ENCODE peak calls at places on chromosome 1, in nine cellular contexts. F is DND-41, A is ovary, P is astrocyte of the spinal cord, Y is WTC11, N is PC-3, O is left lung, W is psoas muscle, E is IMR-90. J is an unnamed sample.

GRCh38 chr1:193104496-193104905 is 713 bp downstream of the GLRX2 start:
- DNase-seq in W (peak; percentile 45), P (no peak), Y (peak; percentile 38), E (peak; percentile 56), A (no peak), F (no peak), O (peak; percentile 65), N (peak; percentile 47), J (no peak)

GRCh38 chr1:243459059-243459458 is 203.2 kb downstream of the SDCCAG8 start:
- DNase-seq in W (no peak), N (no peak), F (no peak), Y (no peak), P (no peak), O (no peak), A (no peak), E (no peak), J (no peak)

GRCh38 chr1:56508523-56508983 is 70.8 kb downstream of the PLPP3 start:
- DNase-seq in Y (no peak), N (peak; percentile 38), W (peak; percentile 70), E (peak; percentile 53), O (peak; percentile 82), F (no peak), P (no peak), A (no peak), J (no peak)

GRCh38 chr1:39964552-39964951 is 9.6 kb downstream of the MFSD2A start:
- DNase-seq in N (no peak), O (no peak), A (no peak), F (no peak), W (no peak), E (no peak), P (no peak), Y (no peak), J (no peak)

GRCh38 chr1:41366428-41367101 is 5.3 kb downstream of the FOXO6 start:
- DNase-seq in Y (peak; percentile 20), N (no peak), O (no peak), F (peak; percentile 82), E (no peak), W (peak; percentile 34), P (no peak), A (peak; percentile 63), J (no peak)

GRCh38 chr1:40651138-40651857 is 14.2 kb downstream of the RIMS3 start:
- DNase-seq in A (no peak), Y (no peak), O (no peak), E (no peak), W (no peak), N (peak; percentile 55), F (no peak), P (no peak), J (no peak)

GRCh38 chr1:167905671-167906070 is 8.3 kb downstream of the ADCY10 start:
- DNase-seq in Y (no peak), P (no peak), O (no peak), F (no peak), E (no peak), N (no peak), W (no peak), A (no peak), J (no peak)

GRCh38 chr1:21931171-21932093 is 5.7 kb downstream of the HSPG2 start:
- DNase-seq in O (peak; percentile 84), Y (no peak), E (peak; percentile 88), N (peak; percentile 58), A (peak; percentile 72), F (no peak), W (peak; percentile 86), P (peak; percentile 88), J (no peak)

GRCh38 chr1:156911587-156912298 is 8.7 kb upstream of the LRRC71 start:
- DNase-seq in N (no peak), Y (no peak), A (no peak), P (no peak), O (no peak), W (no peak), F (no peak), E (no peak), J (no peak)

GRCh38 chr1:46442317-46443161 is 47.1 kb upstream of the DMBX1 start:
- DNase-seq in A (peak; percentile 24), N (peak; percentile 82), P (peak; percentile 64), F (peak; percentile 65), Y (peak; percentile 96), O (peak; percentile 66), W (peak; percentile 77), E (peak; percentile 69), J (peak; percentile 63)

GRCh38 chr1:209207126-209207700 is 376.3 kb upstream of the CAMK1G start:
- DNase-seq in P (no peak), Y (no peak), O (no peak), W (no peak), E (no peak), F (no peak), N (no peak), A (no peak), J (no peak)

GRCh38 chr1:168408531-168409242 is 128.0 kb downstream of the TBX19 start:
- DNase-seq in O (no peak), E (peak; percentile 22), Y (no peak), N (peak; percentile 95), F (peak; percentile 15), W (no peak), P (peak; percentile 53), A (no peak), J (no peak)

GRCh38 chr1:29461115-29461739 is 224.9 kb downstream of the PTPRU start:
- DNase-seq in E (no peak), P (no peak), F (no peak), A (no peak), N (no peak), O (no peak), W (no peak), Y (no peak), J (no peak)

GRCh38 chr1:161388639-161389038 is 21.0 kb upstream of the CFAP126 start:
- DNase-seq in P (no peak), F (peak; percentile 25), E (no peak), O (no peak), W (no peak), Y (no peak), A (no peak), N (no peak), J (no peak)

GRCh38 chr1:52632732-52633290 is at the start of gene SHISAL2A:
- DNase-seq in O (peak; percentile 47), N (no peak), F (no peak), A (no peak), E (no peak), P (no peak), W (peak; percentile 19), Y (peak; percentile 73), J (peak; percentile 66)

GRCh38 chr1:169468982-169469381 is 16.8 kb downstream of the SLC19A2 start:
- DNase-seq in E (peak; percentile 12), N (peak; percentile 50), A (no peak), W (no peak), F (no peak), P (no peak), O (no peak), Y (no peak), J (no peak)

GRCh38 chr1:12654004-12654567 is 10.2 kb downstream of the AADACL4 start:
- DNase-seq in N (no peak), A (no peak), F (no peak), W (no peak), Y (no peak), O (no peak), P (no peak), E (peak; percentile 16), J (no peak)
- TF ChIP-seq CTCF in N (no peak), A (no peak), F (no peak), W (no peak), Y (no peak), O (no peak), P (no peak), E (no peak), J (no peak)

DNA sequence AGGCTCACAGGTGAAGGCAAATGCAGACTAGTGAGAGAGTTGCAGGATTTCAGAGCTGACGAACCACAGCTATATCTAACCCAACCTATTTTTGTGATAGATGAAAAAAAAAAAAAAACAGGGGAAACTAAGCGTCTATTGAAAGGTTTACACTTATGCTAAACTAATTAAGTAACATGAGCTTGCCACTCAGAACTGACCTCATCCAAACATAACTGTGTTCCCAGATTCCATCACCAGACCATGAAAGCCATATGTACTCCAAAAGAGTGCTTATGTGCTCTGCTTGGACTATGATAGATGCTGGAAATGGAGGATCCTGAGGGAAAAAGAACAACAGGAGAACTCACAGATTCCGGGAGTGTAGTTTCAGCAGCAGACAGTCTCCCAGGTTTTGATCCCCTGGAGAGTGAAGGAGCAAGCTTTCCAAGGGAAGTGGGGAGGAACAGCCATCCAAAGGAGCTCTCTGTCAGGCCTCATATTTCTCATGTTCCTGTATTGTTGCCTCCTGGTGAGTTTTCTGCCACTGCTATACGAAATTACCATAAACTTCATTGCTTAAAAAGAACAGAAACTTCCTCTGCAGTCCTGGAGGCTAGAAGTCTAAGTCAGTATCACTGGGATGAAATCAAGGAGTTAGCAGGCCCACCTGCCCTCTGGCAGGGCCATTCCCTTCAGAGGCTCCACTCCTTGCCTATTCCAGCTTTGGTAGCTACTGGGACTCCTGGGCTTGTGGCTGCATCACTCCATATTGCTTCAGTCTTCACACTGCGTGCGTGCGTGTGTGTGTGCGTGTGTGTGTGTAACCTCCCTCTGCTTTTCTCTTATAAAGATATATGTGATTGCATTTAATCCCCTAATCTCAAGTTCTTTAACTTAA is 38.1 kb downstream of the NIBAN1 start:
- DNase-seq in Y (no peak), N (no peak), O (no peak), P (no peak), W (no peak), A (no peak), F (no peak), E (no peak), J (no peak)
- TF ChIP-seq CTCF in Y (no peak), N (no peak), O (no peak), P (no peak), W (no peak), A (no peak), F (no peak), E (no peak), J (no peak)

GRCh38 chr1:79708646-79709237 is 702.2 kb upstream of the ADGRL4 start:
- DNase-seq in Y (no peak), N (no peak), P (no peak), O (no peak), A (no peak), F (no peak), E (no peak), W (no peak), J (no peak)
- TF ChIP-seq CTCF in Y (no peak), N (no peak), P (no peak), O (no peak), A (no peak), F (no peak), E (no peak), W (no peak), J (no peak)

GRCh38 chr1:216836316-216836715 is 113.1 kb upstream of the ESRRG start:
- DNase-seq in W (no peak), O (no peak), P (no peak), E (no peak), A (no peak), F (no peak), N (no peak), Y (peak; percentile 15), J (no peak)

GRCh38 chr1:216830836-216831235 is 107.6 kb upstream of the ESRRG start:
- DNase-seq in W (no peak), E (no peak), A (no peak), O (no peak), F (no peak), N (peak; percentile 26), Y (no peak), P (no peak), J (no peak)

GRCh38 chr1:216833516-216833915 is 110.3 kb upstream of the ESRRG start:
- DNase-seq in E (no peak), P (no peak), A (no peak), F (no peak), Y (no peak), O (no peak), N (no peak), W (no peak), J (no peak)

GRCh38 chr1:216830402-216830801 is 107.2 kb upstream of the ESRRG start:
- DNase-seq in E (no peak), W (no peak), F (no peak), O (peak; percentile 33), N (no peak), Y (no peak), A (no peak), P (no peak), J (no peak)

GRCh38 chr1:216832192-216832591 is 109.0 kb upstream of the ESRRG start:
- DNase-seq in W (no peak), A (no peak), N (no peak), Y (no peak), E (no peak), P (no peak), F (no peak), O (no peak), J (no peak)
- TF ChIP-seq CTCF in W (no peak), A (no peak), N (no peak), Y (no peak), E (no peak), P (no peak), F (no peak), O (no peak), J (no peak)

J was measured in activated B cell treated with CpG ODN at 0.5 μM for 24 hours.